ENCODE peak calls at places on chromosomes 1 and 21, in eight cellular contexts. W, S, X, U, Q, I, R and F are unnamed samples.

GRCh38 chr1:29646161-29646775 is 409.9 kb downstream of the PTPRU start:
- DNase-seq in Q (no peak), W (no peak), X (no peak), I (no peak), S (no peak), R (no peak), U (no peak), F (no peak)

GRCh38 chr1:220956861-220957605 is 77.8 kb downstream of the HLX start:
- DNase-seq in S (no peak), Q (peak; percentile 56), R (no peak), I (no peak), X (no peak), W (no peak), U (no peak), F (no peak)

GRCh38 chr1:68795956-68796355 is 299.1 kb upstream of the DEPDC1 start:
- DNase-seq in X (no peak), Q (no peak), W (no peak), I (no peak), R (no peak), U (no peak), S (no peak), F (no peak)

GRCh38 chr1:77288275-77288674 is 6.5 kb downstream of the AK5 start:
- DNase-seq in R (peak; percentile 24), X (no peak), Q (no peak), U (no peak), I (no peak), S (no peak), W (no peak), F (no peak)

GRCh38 chr1:205301220-205301821 is 20.2 kb downstream of the NUAK2 start:
- DNase-seq in I (peak; percentile 51), W (peak; percentile 100), U (no peak), X (peak; percentile 68), Q (no peak), S (peak; percentile 87), R (no peak), F (peak; percentile 42)

GRCh38 chr1:85374160-85374559 is 90.8 kb downstream of the DDAH1 start:
- DNase-seq in Q (no peak), I (no peak), R (no peak), X (no peak), U (peak; percentile 22), W (no peak), S (no peak), F (no peak)

GRCh38 chr1:15088146-15089025 is 65.2 kb upstream of the TMEM51 start:
- DNase-seq in U (no peak), W (no peak), I (no peak), S (no peak), X (no peak), Q (no peak), R (no peak), F (no peak)

GRCh38 chr1:228141082-228141870 is 1.2 kb downstream of the GUK1 start:
- DNase-seq in R (peak; percentile 34), I (peak; percentile 58), Q (peak; percentile 79), S (peak; percentile 78), W (no peak), U (no peak), X (peak; percentile 79), F (no peak)

GRCh38 chr21:46122241-46122671 is 24.3 kb downstream of the COL6A2 start:
- DNase-seq in W (no peak), Q (no peak), X (no peak), I (peak; percentile 6), S (peak; percentile 24), U (no peak), R (no peak), F (no peak)

GRCh38 chr1:180229483-180230415 is at the start of gene LHX4:
- DNase-seq in Q (peak; percentile 75), I (no peak), W (peak; percentile 84), R (peak; percentile 89), S (no peak), U (no peak), X (no peak), F (no peak)

GRCh38 chr1:212290608-212291007 is 5.4 kb downstream of the PPP2R5A start:
- DNase-seq in W (no peak), I (no peak), S (no peak), Q (no peak), R (no peak), U (no peak), X (no peak), F (no peak)

GRCh38 chr21:17925000-17925610 is 105.9 kb upstream of the C21orf91 start:
- DNase-seq in S (peak; percentile 60), Q (peak; percentile 76), R (peak; percentile 64), X (no peak), I (peak; percentile 42), W (peak; percentile 87), U (peak; percentile 59), F (peak; percentile 55)

GRCh38 chr1:19096036-19096833 is 113.8 kb downstream of the UBR4 start:
- DNase-seq in S (peak; percentile 65), R (peak; percentile 37), I (peak; percentile 58), X (peak; percentile 75), U (peak; percentile 6), Q (peak; percentile 23), W (peak; percentile 22), F (peak; percentile 77)

GRCh38 chr21:45607021-45607921 is 36.3 kb upstream of the PCBP3 start:
- DNase-seq in X (no peak), U (no peak), W (peak; percentile 21), R (peak; percentile 63), S (no peak), I (no peak), Q (no peak), F (no peak)

GRCh38 chr1:186033744-186034345 is 299.7 kb downstream of the HMCN1 start:
- DNase-seq in S (no peak), Q (no peak), I (no peak), U (no peak), X (no peak), W (no peak), R (no peak), F (no peak)

GRCh38 chr1:94737124-94737998 is 82.8 kb upstream of the SLC44A3 start:
- DNase-seq in U (no peak), X (no peak), S (no peak), Q (no peak), R (no peak), I (no peak), W (no peak), F (no peak)

GRCh38 chr1:93604411-93604810 is 77.2 kb downstream of the BCAR3 start:
- DNase-seq in U (no peak), S (no peak), W (no peak), R (no peak), Q (no peak), X (no peak), I (no peak), F (no peak)

GRCh38 chr1:59367269-59368006 is 70.5 kb downstream of the FGGY start:
- DNase-seq in I (peak; percentile 39), X (peak; percentile 54), Q (no peak), R (no peak), S (peak; percentile 31), W (no peak), U (no peak), F (no peak)

GRCh38 chr1:942864-943533 is 16.1 kb downstream of the NOC2L start:
- DNase-seq in Q (peak; percentile 57), I (peak; percentile 46), R (no peak), U (no peak), W (no peak), S (no peak), X (no peak), F (no peak)

GRCh38 chr21:22597660-22598255 is 1599.5 kb downstream of the NCAM2 start:
- DNase-seq in U (no peak), W (no peak), I (no peak), Q (no peak), X (no peak), S (no peak), R (no peak), F (no peak)

DNA sequence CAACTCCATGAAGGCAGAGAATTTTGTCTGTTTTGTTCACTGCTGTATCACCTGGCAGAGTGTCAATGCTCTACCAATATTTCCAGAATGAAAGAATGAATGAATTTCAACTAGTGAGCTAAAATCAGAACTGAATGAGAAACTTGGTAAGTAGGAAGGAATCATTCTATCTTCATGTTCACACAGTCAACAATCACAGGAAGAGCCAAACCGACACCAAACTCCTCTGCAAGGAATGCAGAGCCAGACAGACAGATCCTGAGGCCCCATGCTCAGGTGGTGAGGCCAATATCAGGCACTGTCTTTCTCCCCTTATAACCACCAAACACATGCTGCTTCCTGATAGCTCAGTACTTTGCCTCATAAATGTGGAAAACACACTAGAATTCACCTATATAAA is 139.1 kb downstream of the SLC45A1 start:
- DNase-seq in W (no peak), Q (no peak), I (no peak), X (no peak), U (no peak), S (no peak), R (no peak), F (no peak)
- H3K27ac ChIP-seq in W (peak overlapping the region; percentile 12), Q (no peak overlapping the region), I (peak overlapping the region; percentile 69), X (peak overlapping the region; percentile 50), U (no peak overlapping the region), S (peak overlapping the region; percentile 48), R (peak overlapping the region; percentile 76), F (peak overlapping the region; percentile 53)

DNA sequence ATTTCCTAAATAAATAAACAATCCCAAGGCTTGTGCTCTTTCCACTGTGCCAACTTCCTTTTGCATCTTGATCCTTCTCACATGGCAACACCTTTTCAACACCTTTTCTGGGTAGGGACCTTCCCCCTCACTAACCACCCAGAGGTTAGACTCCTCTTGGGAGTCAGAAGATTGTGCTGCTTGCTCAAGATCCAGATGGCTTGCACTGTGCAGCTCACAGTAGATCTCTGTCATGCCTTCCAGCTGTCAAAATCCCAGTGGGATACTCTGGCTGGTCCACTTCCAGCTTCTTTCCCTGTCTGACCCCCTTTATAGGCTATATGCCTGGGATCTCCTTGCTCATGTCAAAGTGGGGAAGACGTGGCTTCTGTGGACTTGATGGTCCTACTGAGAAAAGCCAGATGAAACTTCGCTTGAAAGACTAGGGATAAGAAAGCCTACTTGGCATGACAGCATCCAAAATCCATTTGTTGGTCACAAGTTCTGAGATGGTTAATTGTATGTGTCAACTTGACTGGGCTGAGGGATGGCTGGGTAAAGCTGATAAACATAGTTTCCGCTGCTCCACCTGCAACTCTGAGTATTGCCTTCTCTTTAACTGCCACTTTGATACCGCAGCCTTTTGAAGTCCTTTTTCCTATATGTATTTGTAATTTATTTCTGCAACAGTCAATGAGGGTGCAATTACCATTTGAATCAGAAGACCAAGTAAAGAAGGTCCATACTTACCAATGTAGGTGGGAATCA is 74.5 kb downstream of the S1PR1 start:
- DNase-seq in Q (no peak), W (no peak), U (no peak), R (no peak), I (no peak), X (no peak), S (no peak), F (no peak)
- H3K4me1 ChIP-seq in Q (no peaks in the 10 kb centered on the region), W (peaks cover 15% of the 10 kb centered on the region), U (no peaks in the 10 kb centered on the region), R (no peaks in the 10 kb centered on the region), I (no peaks in the 10 kb centered on the region), X (no peaks in the 10 kb centered on the region), S (peaks cover 17% of the 10 kb centered on the region), F (no peaks in the 10 kb centered on the region)

DNA sequence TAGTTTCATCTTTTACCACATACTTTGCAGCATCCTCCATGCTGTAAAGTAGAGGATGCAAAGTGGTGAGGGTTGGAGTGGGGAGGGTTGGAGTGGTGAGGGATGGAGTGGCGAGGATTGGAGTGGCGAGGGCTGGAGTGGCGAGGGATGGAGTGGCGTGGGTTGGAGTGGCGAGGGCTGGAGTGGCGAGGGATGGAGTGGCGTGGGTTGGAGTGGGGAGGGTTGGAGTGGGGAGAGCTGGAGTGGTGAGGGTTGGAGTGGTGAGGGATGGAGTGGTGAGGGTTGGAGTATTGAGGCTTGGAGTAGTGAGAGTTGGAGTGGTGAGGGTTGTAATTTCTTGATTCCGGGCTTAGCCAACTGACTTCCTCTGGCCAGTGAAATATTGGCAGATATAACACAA is 618.3 kb downstream of the MRPL39 start:
- DNase-seq in W (no peak), R (no peak), I (no peak), U (no peak), X (no peak), S (no peak), Q (no peak), F (no peak)
- TF ChIP-seq POLR2AphosphoS5 in W (no peak), R (no peak), I (no peak), U (no peak), X (no peak), S (no peak), Q (no peak), F (no peak)

GRCh38 chr21:27275294-27275927 is 308.5 kb upstream of the ADAMTS5 start:
- DNase-seq in W (no peak), X (no peak), S (no peak), I (no peak), R (peak; percentile 15), U (no peak), Q (no peak), F (no peak)
- H3K27ac ChIP-seq in W (no peak overlapping the region), X (no peak overlapping the region), S (no peak overlapping the region), I (no peak overlapping the region), R (peak overlapping the region; percentile 82), U (no peak overlapping the region), Q (no peak overlapping the region), F (no peak overlapping the region)